ENCODE peak calls at places on chromosomes 4 and X, in four cellular contexts. T is amniotic stem cell, C is heart left ventricle, Z is fibroblast of the conjunctiva. R is an unnamed sample.

GRCh38 chrX:130555757-130556156 is 154.0 kb downstream of the RBMX2 start:
- DNase-seq in C (no peak), T (no peak), Z (no peak), R (no peak)

GRCh38 chr4:8295471-8295870 is 25.9 kb downstream of the HTRA3 start:
- DNase-seq in T (no peak), C (no peak), Z (no peak), R (peak)

GRCh38 chr4:140049024-140049923 is 104.7 kb downstream of the MAML3 start:
- DNase-seq in T (no peak), Z (no peak), C (peak), R (no peak)

GRCh38 chr4:67603310-67604028 is 44.9 kb downstream of the STAP1 start:
- DNase-seq in Z (no peak), T (no peak), C (no peak), R (no peak)

GRCh38 chr4:148216321-148216720 is 225.9 kb downstream of the NR3C2 start:
- DNase-seq in C (no peak), T (no peak), Z (no peak), R (no peak)

GRCh38 chrX:12013220-12013619 is 125.1 kb upstream of the FRMPD4 start:
- DNase-seq in C (no peak), T (no peak), Z (no peak), R (no peak)

GRCh38 chrX:48694776-48695523 is 1.6 kb upstream of the SUV39H1 start:
- DNase-seq in Z (no peak), C (no peak), T (no peak), R (no peak)

GRCh38 chr4:151537726-151538125 is 128.8 kb downstream of the FHIP1A start:
- DNase-seq in T (no peak), Z (peak), C (no peak), R (no peak)

R was measured in sciatic nerve.